ENCODE peak calls at places on chromosomes 6 and 20, in ten cellular contexts. J, E, F, X, U, V, G, W, S and H are unnamed samples.

GRCh38 chr20:49303211-49303610 is 25.4 kb upstream of the ZNFX1 start:
- DNase-seq in G (no peak), F (no peak), E (no peak), X (no peak), S (peak), J (no peak), V (no peak), W (no peak), U (no peak), H (no peak)

GRCh38 chr6:13427838-13428527 is 59.4 kb downstream of the GFOD1 start:
- DNase-seq in G (no peak), V (no peak), J (no peak), X (no peak), W (no peak), E (no peak), F (peak), S (no peak), U (peak), H (peak)

GRCh38 chr20:23205221-23205620 is 119.1 kb upstream of the CD93 start:
- DNase-seq in X (no peak), V (no peak), F (no peak), E (no peak), W (no peak), S (no peak), J (no peak), G (no peak), U (no peak), H (no peak)

GRCh38 chr20:40694246-40694645 is 5.2 kb upstream of the MAFB start:
- DNase-seq in S (no peak), J (no peak), U (no peak), F (no peak), V (no peak), G (no peak), X (no peak), E (no peak), W (no peak), H (no peak)

GRCh38 chr6:44576132-44576601 is 188.7 kb downstream of the CDC5L start:
- DNase-seq in J (no peak), F (no peak), V (no peak), W (no peak), S (peak), U (no peak), E (no peak), G (no peak), X (no peak), H (no peak)

GRCh38 chr6:105087571-105088211 is 92.1 kb downstream of the POPDC3 start:
- DNase-seq in W (peak), S (peak), X (peak), F (peak), J (no peak), E (no peak), V (no peak), G (no peak), U (peak), H (no peak)

GRCh38 chr20:24746351-24746685 is 202.8 kb upstream of the CST7 start:
- DNase-seq in J (no peak), W (no peak), G (no peak), F (no peak), S (no peak), U (no peak), X (no peak), E (no peak), V (no peak), H (no peak)

GRCh38 chr6:35919085-35919826 is 1.6 kb downstream of the SRPK1 start:
- DNase-seq in F (peak), U (no peak), X (no peak), E (no peak), W (peak), S (peak), V (no peak), J (no peak), G (no peak), H (no peak)

GRCh38 chr6:57190140-57190539 is 18.0 kb downstream of the BAG2 start:
- DNase-seq in X (peak), E (no peak), S (peak), U (no peak), J (no peak), G (peak), W (peak), F (no peak), V (no peak), H (no peak)

GRCh38 chr6:41040101-41040910 is 1.3 kb upstream of the UNC5CL start:
- DNase-seq in X (no peak), V (no peak), E (no peak), W (peak), G (no peak), F (no peak), U (no peak), J (peak), S (no peak), H (no peak)

GRCh38 chr20:44579313-44580090 is 2.9 kb upstream of the PKIG start:
- DNase-seq in S (no peak), W (no peak), F (peak), X (no peak), G (no peak), V (no peak), J (no peak), E (no peak), U (no peak), H (no peak)

GRCh38 chr20:48181536-48181935 is 396.3 kb upstream of the SULF2 start:
- DNase-seq in G (no peak), S (no peak), W (no peak), F (no peak), V (no peak), U (no peak), X (no peak), E (no peak), J (no peak), H (no peak)

GRCh38 chr20:49579874-49580817 is 12.2 kb upstream of the PTGIS start:
- DNase-seq in U (no peak), F (no peak), G (peak), X (no peak), W (no peak), E (no peak), J (no peak), S (peak), V (no peak), H (no peak)

GRCh38 chr6:39054577-39055142 is 6.1 kb downstream of the GLP1R start:
- DNase-seq in F (no peak), V (no peak), X (no peak), W (no peak), E (no peak), G (no peak), J (no peak), U (no peak), S (no peak), H (no peak)

GRCh38 chr20:63544958-63545516 is 2.5 kb downstream of the SRMS start:
- DNase-seq in S (no peak), F (no peak), V (no peak), E (no peak), U (no peak), W (no peak), G (no peak), X (no peak), J (no peak), H (no peak)

GRCh38 chr20:2449386-2449785 is 21.2 kb downstream of the SNRPB start:
- DNase-seq in W (no peak), F (no peak), U (no peak), V (no peak), E (no peak), S (no peak), J (no peak), X (no peak), G (no peak), H (no peak)

GRCh38 chr20:11769825-11770224 is 147.9 kb upstream of the BTBD3 start:
- DNase-seq in U (no peak), G (no peak), S (peak), J (no peak), E (no peak), V (no peak), W (no peak), F (no peak), X (no peak), H (no peak)